ENCODE peak calls at places on chromosomes 3 and 15, in seven cellular contexts. X is fibroblast of lung, A is uterus, W is NB4, U is bronchial epithelial cell, V is IMR-90, Z is GM12865. O is an unnamed sample.

GRCh38 chr3:102471491-102471890 is 36.7 kb downstream of the ZPLD1 start:
- DNase-seq in X (no peak), A (no peak), W (no peak), U (peak), V (no peak), Z (no peak), O (no peak)

GRCh38 chr3:66904816-66905543 is 93.1 kb upstream of the KBTBD8 start:
- DNase-seq in X (peak), A (no peak), W (peak), U (peak), V (peak), Z (no peak), O (peak)

GRCh38 chr15:77738441-77739437 is 106.0 kb upstream of the LINGO1 start:
- DNase-seq in X (no peak), A (no peak), W (no peak), U (no peak), V (no peak), Z (no peak), O (no peak)

GRCh38 chr15:81859737-81860516 is 185.9 kb downstream of the MEX3B start:
- DNase-seq in X (no peak), A (no peak), W (no peak), U (no peak), V (no peak), Z (no peak), O (no peak)

GRCh38 chr3:58526124-58526957 is 10.6 kb downstream of the ACOX2 start:
- DNase-seq in X (peak), A (no peak), W (peak), U (peak), V (peak), Z (no peak), O (peak)

GRCh38 chr15:73945109-73945508 is 18.8 kb downstream of the LOXL1 start:
- DNase-seq in X (no peak), A (no peak), W (no peak), U (no peak), V (no peak), Z (no peak), O (no peak)

GRCh38 chr3:57855943-57856342 is 99.8 kb downstream of the SLMAP start:
- DNase-seq in X (no peak), A (no peak), W (no peak), U (no peak), V (peak), Z (no peak), O (no peak)

GRCh38 chr15:94582368-94582767 is 351.0 kb downstream of the MCTP2 start:
- DNase-seq in X (no peak), A (peak), W (peak), U (peak), V (no peak), Z (peak), O (no peak)

GRCh38 chr3:128321418-128321817 is 145.3 kb downstream of the DNAJB8 start:
- DNase-seq in X (no peak), A (no peak), W (no peak), U (no peak), V (no peak), Z (no peak), O (no peak)

GRCh38 chr3:155643581-155644165 is 101.2 kb downstream of the PLCH1 start:
- DNase-seq in X (no peak), A (no peak), W (no peak), U (peak), V (no peak), Z (no peak), O (no peak)

GRCh38 chr3:127000128-127000527 is 17.2 kb downstream of the PLXNA1 start:
- DNase-seq in X (no peak), A (no peak), W (no peak), U (no peak), V (no peak), Z (no peak), O (peak)

GRCh38 chr3:138939563-138940241 is 7.2 kb downstream of the FOXL2 start:
- DNase-seq in X (no peak), A (no peak), W (peak), U (no peak), V (no peak), Z (no peak), O (no peak)

GRCh38 chr15:58748787-58749531 is 548 bp downstream of the ADAM10 start:
- DNase-seq in X (peak), A (peak), W (peak), U (no peak), V (no peak), Z (peak), O (peak)

GRCh38 chr15:90201150-90201943 is at the start of gene SEMA4B:
- DNase-seq in X (peak), A (peak), W (peak), U (peak), V (peak), Z (peak), O (peak)

GRCh38 chr3:46926447-46926846 is 48.9 kb downstream of the PTH1R start:
- DNase-seq in X (no peak), A (no peak), W (no peak), U (no peak), V (no peak), Z (no peak), O (no peak)

GRCh38 chr15:42018306-42019224 is 2.3 kb downstream of the PLA2G4E start:
- DNase-seq in X (no peak), A (no peak), W (no peak), U (no peak), V (no peak), Z (no peak), O (no peak)
- H3K4me3 ChIP-seq in X (no peak), A (no peak), W (no peak), U (no peak), V (no peak), Z (no peak), O (no peak)

GRCh38 chr3:55165278-55165677 is 237.4 kb upstream of the LRTM1 start:
- DNase-seq in X (peak), A (no peak), W (no peak), U (no peak), V (peak), Z (no peak), O (peak)

GRCh38 chr3:55164876-55165275 is 237.0 kb upstream of the LRTM1 start:
- DNase-seq in X (no peak), A (no peak), W (no peak), U (no peak), V (peak), Z (no peak), O (peak)

GRCh38 chr3:55167586-55168317 is 239.9 kb upstream of the LRTM1 start:
- DNase-seq in X (peak), A (no peak), W (no peak), U (no peak), V (peak), Z (no peak), O (peak)

GRCh38 chr3:55165704-55166103 is 237.8 kb upstream of the LRTM1 start:
- DNase-seq in X (no peak), A (no peak), W (no peak), U (no peak), V (no peak), Z (no peak), O (no peak)

GRCh38 chr3:55166577-55167555 is 239.0 kb upstream of the LRTM1 start:
- DNase-seq in X (no peak), A (no peak), W (no peak), U (no peak), V (peak), Z (peak), O (peak)
- TF ChIP-seq CTCF in X (no peak), A (no peak), W (no peak), U (no peak), V (no peak), Z (no peak), O (no peak)

GRCh38 chr3:184335661-184336483 is 1.5 kb upstream of the FAM131A start:
- DNase-seq in X (peak), A (peak), W (peak), U (peak), V (peak), Z (peak), O (peak)

GRCh38 chr3:184337981-184338380 is 581 bp downstream of the FAM131A start:
- DNase-seq in X (no peak), A (no peak), W (no peak), U (no peak), V (no peak), Z (no peak), O (no peak)

GRCh38 chr3:184336484-184337230 is 743 bp upstream of the FAM131A start:
- DNase-seq in X (peak), A (peak), W (no peak), U (peak), V (peak), Z (no peak), O (peak)

GRCh38 chr3:184338538-184338945 is 1.1 kb downstream of the FAM131A start:
- DNase-seq in X (peak), A (peak), W (no peak), U (peak), V (peak), Z (no peak), O (peak)

DNA sequence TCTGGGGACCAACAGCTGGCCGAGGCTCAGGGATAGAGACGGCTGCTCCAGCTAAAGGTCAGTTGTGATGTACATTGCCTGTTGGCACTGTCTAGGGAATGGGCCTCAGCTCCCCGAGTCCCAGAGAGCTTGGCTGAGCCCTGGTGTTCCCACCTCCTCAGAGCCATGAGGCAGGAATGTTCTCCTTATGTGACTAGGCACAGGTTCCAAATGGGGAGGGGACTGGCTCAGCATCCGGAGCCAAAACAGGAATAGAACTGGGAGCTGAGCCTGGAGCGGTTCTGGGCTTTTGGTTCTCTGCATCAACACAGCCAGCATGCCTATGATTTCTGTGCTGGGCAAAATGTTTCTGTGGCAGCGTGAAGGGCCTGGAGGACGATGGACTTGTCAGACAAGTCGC is at the start of gene FAM131A:
- DNase-seq in X (peak), A (peak), W (no peak), U (no peak), V (peak), Z (no peak), O (peak)
- H3K4me3 ChIP-seq in X (peak), A (peak), W (no peak), U (peak), V (peak), Z (peak), O (peak)

DNA sequence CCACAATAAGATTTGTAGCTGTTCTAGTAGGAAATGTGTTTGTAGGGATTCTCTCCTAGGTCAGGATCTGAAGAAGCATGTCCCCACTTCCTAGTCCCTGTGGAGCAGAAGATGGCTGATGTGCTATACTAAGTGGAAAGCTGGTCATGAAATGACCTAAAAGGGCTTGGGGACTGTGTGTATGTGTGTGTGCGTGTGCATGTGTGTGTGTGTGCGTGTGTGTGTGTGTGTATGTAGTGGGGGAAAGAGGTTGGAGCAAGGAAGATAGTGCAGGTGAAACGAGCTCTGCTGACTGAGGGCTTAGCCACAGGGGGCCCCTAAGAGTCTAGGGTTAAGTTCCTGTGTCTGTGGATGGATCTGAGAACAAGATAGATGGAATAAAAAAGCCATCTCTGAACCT is 96.3 kb downstream of the RPL22L1 start:
- DNase-seq in X (no peak), A (no peak), W (no peak), U (no peak), V (no peak), Z (no peak), O (no peak)
- TF ChIP-seq CTCF in X (no peak), A (no peak), W (no peak), U (no peak), V (no peak), Z (no peak), O (no peak)

O was measured in foreskin fibroblast.